ENCODE peak calls at places on chromosome 6, in six cellular contexts. F is upper lobe of right lung, C is psoas muscle, P is OCI-LY7, Z is endothelial cell, Y is PC-9. A is an unnamed sample.

GRCh38 chr6:36508532-36508931 is 38.7 kb downstream of the STK38 start:
- DNase-seq in P (no peak), F (no peak), Y (no peak), C (no peak), Z (no peak), A (no peak)

GRCh38 chr6:36959555-36960250 is 5.2 kb downstream of the PI16 start:
- DNase-seq in Z (no peak), F (peak), C (no peak), Y (no peak), P (no peak), A (no peak)

GRCh38 chr6:121302882-121303281 is 31.4 kb downstream of the TBC1D32 start:
- DNase-seq in Z (no peak), C (no peak), Y (no peak), P (no peak), F (no peak), A (no peak)

GRCh38 chr6:139124887-139125672 is 9.8 kb upstream of the HECA start:
- DNase-seq in Z (peak), Y (peak), P (peak), F (peak), C (peak), A (no peak)

GRCh38 chr6:114581293-114581692 is 238.5 kb upstream of the HS3ST5 start:
- DNase-seq in C (no peak), Y (no peak), F (no peak), P (no peak), Z (no peak), A (no peak)

GRCh38 chr6:30154709-30155521 is 6.1 kb downstream of the TRIM10 start:
- DNase-seq in P (no peak), C (no peak), Z (no peak), Y (peak), F (no peak), A (peak)

GRCh38 chr6:53628354-53629119 is 37.0 kb downstream of the KLHL31 start:
- DNase-seq in P (no peak), C (no peak), F (no peak), Z (no peak), Y (no peak), A (no peak)

GRCh38 chr6:4516206-4516605 is 260.0 kb upstream of the CDYL start:
- DNase-seq in C (no peak), Z (no peak), Y (no peak), F (no peak), P (no peak), A (no peak)

GRCh38 chr6:29974901-29975560 is 32.7 kb downstream of the HLA-A start:
- DNase-seq in C (no peak), Y (no peak), Z (peak), F (no peak), P (no peak), A (no peak)

GRCh38 chr6:107491791-107492674 is 2.1 kb downstream of the SOBP start:
- DNase-seq in Z (no peak), F (no peak), C (peak), Y (no peak), P (no peak), A (peak)

GRCh38 chr6:154653853-154654252 is 79.4 kb upstream of the SCAF8 start:
- DNase-seq in F (no peak), Y (peak), C (no peak), P (no peak), Z (peak), A (peak)

GRCh38 chr6:113420290-113420689 is 436.9 kb upstream of the MARCKS start:
- DNase-seq in Y (no peak), P (no peak), F (no peak), Z (no peak), C (no peak), A (no peak)

GRCh38 chr6:137399949-137400443 is 94.2 kb downstream of the OLIG3 start:
- DNase-seq in P (no peak), F (no peak), Y (no peak), C (no peak), Z (no peak), A (no peak)

GRCh38 chr6:135162678-135163439 is 18.2 kb upstream of the MYB start:
- DNase-seq in Y (peak), F (no peak), C (peak), P (peak), Z (peak), A (no peak)

GRCh38 chr6:3913077-3913957 is 64.1 kb downstream of the FAM50B start:
- DNase-seq in F (no peak), P (no peak), C (no peak), Z (no peak), Y (peak), A (peak)

GRCh38 chr6:7919871-7920270 is 9.3 kb upstream of the TXNDC5 start:
- DNase-seq in C (no peak), P (no peak), Y (no peak), Z (no peak), F (no peak), A (no peak)

GRCh38 chr6:109290143-109290931 is 91.9 kb downstream of the CD164 start:
- DNase-seq in P (no peak), C (no peak), Z (no peak), F (no peak), Y (no peak), A (no peak)

GRCh38 chr6:56729719-56730118 is 87.0 kb upstream of the DST start:
- DNase-seq in C (no peak), F (no peak), P (no peak), Z (no peak), Y (no peak), A (no peak)

GRCh38 chr6:75609639-75610590 is 8.2 kb downstream of the SENP6 start:
- DNase-seq in F (no peak), Y (no peak), P (no peak), Z (no peak), C (no peak), A (no peak)

GRCh38 chr6:51515052-51515402 is 572.4 kb downstream of the PKHD1 start:
- DNase-seq in C (no peak), P (no peak), Z (no peak), F (no peak), Y (no peak), A (no peak)
- TF ChIP-seq CTCF in C (no peak), P (no peak), Z (no peak), F (no peak), Y (no peak), A (no peak)

DNA sequence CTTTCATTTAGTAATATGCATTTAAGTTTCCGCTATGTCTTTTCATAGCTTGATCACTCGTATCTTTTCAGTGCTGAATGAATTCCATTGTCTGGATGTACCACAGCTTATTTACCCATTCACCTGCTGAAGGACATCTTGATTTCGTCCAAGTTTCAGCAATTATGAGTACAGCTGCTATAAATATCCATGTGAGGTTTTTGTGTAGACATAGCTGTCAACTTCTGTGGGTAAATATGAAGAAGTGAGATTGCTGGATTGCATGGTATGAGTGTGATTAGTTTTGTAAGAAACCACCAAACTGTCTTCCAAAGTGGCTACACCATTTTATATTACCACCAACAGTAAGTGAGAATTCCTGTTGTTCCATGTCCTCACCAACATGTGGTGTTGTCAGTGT is 79.2 kb upstream of the STMND1 start:
- DNase-seq in P (no peak), F (no peak), Y (no peak), C (no peak), Z (no peak), A (no peak)
- TF ChIP-seq CTCF in P (no peak), F (no peak), Y (no peak), C (no peak), Z (no peak), A (no peak)

GRCh38 chr6:19771753-19772336 is 65.3 kb upstream of the ID4 start:
- DNase-seq in P (no peak), C (no peak), Y (no peak), Z (no peak), F (no peak), A (peak)

DNA sequence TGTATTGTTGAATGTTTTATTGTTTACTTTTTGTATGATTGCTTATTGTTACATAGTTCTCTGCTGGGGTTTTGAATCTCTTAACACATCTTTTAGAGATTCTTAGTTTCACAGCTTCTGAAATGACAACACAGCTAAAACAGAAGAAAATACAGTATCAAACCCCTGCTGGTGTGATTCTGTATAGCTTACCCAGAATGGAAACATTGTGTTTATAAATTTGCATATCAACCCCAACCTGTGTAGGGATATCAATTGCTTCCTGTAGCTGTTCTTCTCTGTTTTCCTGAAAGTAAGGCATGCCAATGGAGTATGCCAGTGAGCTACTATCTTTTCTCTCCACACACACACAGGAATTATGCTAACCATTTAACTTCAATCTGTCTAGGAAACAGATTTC is 64.3 kb upstream of the ID4 start:
- DNase-seq in F (no peak), C (no peak), Z (no peak), Y (no peak), P (peak), A (no peak)
- TF ChIP-seq CTCF in F (no peak), C (no peak), Z (peak), Y (peak), P (peak), A (no peak)

GRCh38 chr6:28606424-28607391 is 81.0 kb downstream of the GPX5 start:
- DNase-seq in P (peak), C (no peak), Z (peak), Y (peak), F (no peak), A (peak)
- TF ChIP-seq CTCF in P (peak), C (no peak), Z (peak), Y (peak), F (no peak), A (peak)

A was measured in AG09319.